ENCODE peak calls at places on chromosomes 1 and 21, in ten cellular contexts. I is fibroblast of lung; Z is ovary; U is heart left ventricle; W is left ventricle myocardium inferior; F is esophagus squamous epithelium; V is astrocyte; D is CD8-positive, alpha-beta T cell; N is thoracic aorta; B is ascending aorta. S is an unnamed sample.

GRCh38 chr1:84715620-84716019 is 25.4 kb upstream of the SSX2IP start:
- DNase-seq in N (no peak), I (no peak), D (no peak), Z (no peak), U (no peak), W (no peak), V (no peak), B (no peak), F (no peak), S (no peak)

GRCh38 chr1:173364827-173365226 is 112.3 kb upstream of the PRDX6 start:
- DNase-seq in D (no peak), N (no peak), V (no peak), B (no peak), U (no peak), W (no peak), Z (no peak), F (no peak), I (no peak), S (no peak)

GRCh38 chr1:219577331-219577730 is 35.6 kb downstream of the ZC3H11B start:
- DNase-seq in I (no peak), D (no peak), N (no peak), V (no peak), U (no peak), W (no peak), B (no peak), F (no peak), Z (no peak), S (no peak)

GRCh38 chr1:39845569-39846566 is 37.4 kb downstream of the TRIT1 start:
- DNase-seq in U (peak; percentile 90), Z (peak; percentile 78), F (peak; percentile 58), I (peak; percentile 86), B (peak; percentile 54), D (peak; percentile 90), W (peak; percentile 86), N (peak; percentile 59), V (peak; percentile 85), S (peak; percentile 91)

GRCh38 chr21:39518845-39519205 is 67.1 kb downstream of the SH3BGR start:
- DNase-seq in F (no peak), I (peak; percentile 3), V (no peak), N (no peak), B (no peak), D (no peak), U (no peak), W (no peak), Z (no peak), S (no peak)

GRCh38 chr21:35616090-35616489 is 444.2 kb downstream of the SETD4 start:
- DNase-seq in Z (no peak), I (peak; percentile 87), V (peak; percentile 39), W (no peak), U (no peak), D (no peak), F (no peak), N (no peak), B (no peak), S (no peak)

GRCh38 chr1:240352769-240353168 is 259.2 kb downstream of the GREM2 start:
- DNase-seq in V (peak; percentile 48), I (no peak), B (no peak), N (no peak), W (no peak), D (no peak), Z (no peak), F (no peak), U (no peak), S (no peak)

GRCh38 chr1:66725885-66726665 is 26.2 kb upstream of the DYNLT5 start:
- DNase-seq in V (peak; percentile 54), Z (peak; percentile 29), W (peak; percentile 14), B (peak; percentile 11), U (peak; percentile 43), D (peak; percentile 42), N (no peak), I (peak; percentile 85), F (no peak), S (peak; percentile 24)

GRCh38 chr1:178323067-178323466 is 173.7 kb downstream of the CLEC20A start:
- DNase-seq in Z (no peak), I (no peak), W (no peak), F (no peak), B (no peak), U (no peak), D (no peak), N (no peak), V (no peak), S (no peak)

GRCh38 chr1:223860051-223860559 is 14.4 kb upstream of the TP53BP2 start:
- DNase-seq in V (no peak), W (no peak), D (no peak), F (no peak), N (no peak), I (no peak), U (no peak), B (no peak), Z (no peak), S (no peak)

GRCh38 chr1:175089319-175089718 is 21.7 kb downstream of the TNN start:
- DNase-seq in W (peak; percentile 43), D (no peak), Z (no peak), V (no peak), F (no peak), I (no peak), B (no peak), U (no peak), N (no peak), S (no peak)

GRCh38 chr1:13801711-13802486 is 101.9 kb downstream of the PRDM2 start:
- DNase-seq in N (no peak), U (no peak), V (no peak), Z (no peak), B (no peak), W (no peak), D (no peak), I (no peak), F (no peak), S (peak; percentile 69)

GRCh38 chr1:26614655-26615411 is 81.0 kb upstream of the ARID1A start:
- DNase-seq in B (no peak), V (no peak), D (no peak), I (no peak), F (no peak), W (no peak), Z (no peak), U (no peak), N (no peak), S (no peak)

GRCh38 chr1:26610781-26611180 is 81.2 kb downstream of the RPS6KA1 start:
- DNase-seq in W (no peak), U (no peak), I (no peak), B (no peak), D (no peak), N (no peak), V (no peak), Z (no peak), F (no peak), S (no peak)

GRCh38 chr1:26603856-26604255 is 74.3 kb downstream of the RPS6KA1 start:
- DNase-seq in W (no peak), I (no peak), N (no peak), B (no peak), U (no peak), F (no peak), D (no peak), Z (no peak), V (no peak), S (no peak)

GRCh38 chr1:26607191-26607590 is 77.6 kb downstream of the RPS6KA1 start:
- DNase-seq in Z (no peak), V (no peak), N (no peak), D (no peak), U (no peak), I (no peak), B (no peak), F (no peak), W (no peak), S (no peak)

DNA sequence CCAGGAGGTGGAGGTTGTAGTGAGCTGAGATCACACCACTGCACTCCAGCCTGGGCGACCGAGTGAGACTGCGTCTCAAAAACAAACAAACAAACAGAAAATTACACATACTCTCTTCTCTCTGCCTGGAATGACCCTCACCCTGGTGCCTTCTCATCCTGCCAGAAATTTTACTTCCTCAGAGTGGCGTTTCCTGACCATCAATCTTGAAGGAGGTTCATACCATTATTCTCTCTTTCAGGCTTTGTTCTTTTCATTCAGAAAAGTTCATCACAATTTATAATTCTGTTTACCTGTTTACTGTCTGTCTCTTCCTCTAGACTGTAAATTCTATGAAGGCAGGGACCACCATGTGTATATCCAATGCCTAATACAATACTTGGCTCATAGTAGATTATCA is 79.3 kb downstream of the RPS6KA1 start:
- DNase-seq in N (no peak), B (no peak), F (no peak), U (no peak), I (peak; percentile 15), Z (no peak), D (no peak), V (no peak), W (no peak), S (no peak)
- TF ChIP-seq CTCF in N (no peak), B (no peak), F (no peak), U (no peak), I (no peak), Z (no peak), D (no peak), V (no peak), W (no peak), S (no peak)

DNA sequence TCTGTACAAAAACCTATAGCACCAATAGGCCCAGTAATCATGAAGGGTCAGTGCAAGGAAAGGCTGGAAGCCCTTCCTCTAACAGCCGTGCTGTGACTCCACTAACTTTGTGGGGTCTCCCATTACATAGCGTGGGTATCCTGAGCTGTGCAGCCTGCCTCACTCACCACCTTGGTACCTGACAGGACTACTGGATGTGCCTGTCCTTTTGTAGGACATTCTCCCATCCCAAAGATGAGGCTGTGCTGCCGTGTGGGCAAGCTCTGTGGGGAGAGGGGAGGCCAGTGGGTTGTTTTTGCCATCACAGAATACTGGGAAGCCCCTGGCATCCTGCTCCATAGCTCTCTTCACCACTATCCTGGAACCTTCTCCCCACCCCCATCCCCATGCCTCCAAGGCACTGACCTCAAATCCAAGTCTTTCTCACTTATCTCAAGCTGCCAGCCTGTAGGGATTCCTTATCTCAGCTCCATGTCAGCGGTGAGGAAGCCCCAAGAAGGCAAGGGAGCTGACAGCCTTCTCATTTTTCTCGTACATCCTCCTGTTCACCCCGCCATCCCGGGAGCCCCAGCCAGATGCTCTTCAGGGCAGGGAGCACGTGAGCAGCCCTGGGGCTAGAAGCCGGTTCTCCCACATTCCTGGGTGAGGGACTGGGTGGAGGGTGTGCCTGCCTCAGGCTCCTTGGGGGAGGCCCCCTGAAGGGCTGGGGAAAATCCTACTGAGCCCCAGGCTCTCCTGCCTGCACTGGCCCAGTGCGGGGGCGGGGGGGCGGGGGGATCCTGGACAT is 2.5 kb upstream of the ELF3 start:
- DNase-seq in Z (no peak), F (no peak), D (no peak), V (no peak), N (no peak), U (no peak), B (no peak), I (no peak), W (no peak), S (peak; percentile 90)
- H3K4me3 ChIP-seq in Z (no peak overlapping the region), F (no peak overlapping the region), D (no peak overlapping the region), V (no peak overlapping the region), N (no peak overlapping the region), U (no peak overlapping the region), B (no peak overlapping the region), I (no peak overlapping the region), W (no peak overlapping the region), S (no peak overlapping the region)

GRCh38 chr1:200307755-200308066 is 102.1 kb downstream of the ZNF281 start:
- DNase-seq in Z (no peak), F (no peak), D (no peak), W (no peak), V (no peak), I (no peak), U (no peak), B (no peak), N (no peak), S (no peak)
- TF ChIP-seq CTCF in Z (no peak), F (no peak), D (peak; percentile 46), W (no peak), V (no peak), I (no peak), U (no peak), B (no peak), N (no peak), S (no peak)

GRCh38 chr1:209800984-209801834 is 4.7 kb downstream of the IRF6 start:
- DNase-seq in F (no peak), Z (peak; percentile 32), N (no peak), D (no peak), U (peak; percentile 76), B (no peak), V (peak; percentile 59), W (peak; percentile 42), I (no peak), S (no peak)
- H3K4me3 ChIP-seq in F (no peak overlapping the region), Z (no peak overlapping the region), N (no peak overlapping the region), D (no peak overlapping the region), U (peak overlapping the region; percentile 0), B (no peak overlapping the region), V (no peak overlapping the region), W (peak overlapping the region; percentile 63), I (no peak overlapping the region), S (no peak overlapping the region)